ENCODE peak calls at places on chromosomes 12 and 14, in four cellular contexts. One of them, this sample, is unnamed.

GRCh38 chr14:74502236-74503019 is 8.9 kb downstream of the ISCA2 start:
- DNase-seq in K562: peak
- DNase-seq in A549: peak
- DNase-seq in HepG2: peak
- DNase-seq in this sample: peak

GRCh38 chr14:20866963-20867362 is 24.2 kb upstream of the RNASE3 start:
- DNase-seq in HepG2: no peak
- DNase-seq in A549: peak
- DNase-seq in K562: no peak
- DNase-seq in this sample: peak

GRCh38 chr12:123040106-123040505 is 59.6 kb downstream of the ARL6IP4 start:
- DNase-seq in K562: no peak
- DNase-seq in A549: no peak
- DNase-seq in HepG2: no peak
- DNase-seq in this sample: no peak

GRCh38 chr14:91067186-91067585 is 6.7 kb upstream of the RPS6KA5 start:
- DNase-seq in K562: no peak
- DNase-seq in A549: no peak
- DNase-seq in HepG2: no peak
- DNase-seq in this sample: no peak

GRCh38 chr12:57213068-57213715 is 3.4 kb upstream of the NXPH4 start:
- DNase-seq in K562: peak
- DNase-seq in HepG2: peak
- DNase-seq in A549: peak
- DNase-seq in this sample: peak

GRCh38 chr14:39175445-39176262 is 600 bp downstream of the PNN start:
- DNase-seq in K562: no peak
- DNase-seq in HepG2: peak
- DNase-seq in A549: no peak
- DNase-seq in this sample: peak

GRCh38 chr12:94304012-94304411 is 155.6 kb downstream of the PLXNC1 start:
- DNase-seq in K562: no peak
- DNase-seq in A549: no peak
- DNase-seq in HepG2: no peak
- DNase-seq in this sample: no peak

GRCh38 chr12:132952371-132953162 is 3.5 kb downstream of the ZNF605 start:
- DNase-seq in K562: no peak
- DNase-seq in A549: no peak
- DNase-seq in HepG2: no peak
- DNase-seq in this sample: no peak

GRCh38 chr12:58202933-58203713 is 261.8 kb downstream of the ATP23 start:
- DNase-seq in A549: no peak
- DNase-seq in HepG2: no peak
- DNase-seq in K562: no peak
- DNase-seq in this sample: no peak

GRCh38 chr12:74689071-74689655 is 151.5 kb downstream of the ATXN7L3B start:
- DNase-seq in A549: peak
- DNase-seq in HepG2: peak
- DNase-seq in K562: peak
- DNase-seq in this sample: no peak

GRCh38 chr12:64006211-64006610 is 161.7 kb downstream of the SRGAP1 start:
- DNase-seq in A549: no peak
- DNase-seq in K562: no peak
- DNase-seq in HepG2: no peak
- DNase-seq in this sample: no peak

GRCh38 chr12:68292157-68292940 is 38.9 kb upstream of the IL22 start:
- DNase-seq in HepG2: no peak
- DNase-seq in K562: no peak
- DNase-seq in A549: no peak
- DNase-seq in this sample: no peak

GRCh38 chr14:24032727-24033418 is 18.9 kb upstream of the CARMIL3 start:
- DNase-seq in HepG2: peak
- DNase-seq in A549: peak
- DNase-seq in K562: no peak
- DNase-seq in this sample: no peak

GRCh38 chr12:102514696-102515095 is 34.3 kb upstream of the IGF1 start:
- DNase-seq in K562: no peak
- DNase-seq in A549: no peak
- DNase-seq in HepG2: no peak
- DNase-seq in this sample: no peak

GRCh38 chr12:44627767-44628166 is 248.3 kb downstream of the NELL2 start:
- DNase-seq in K562: no peak
- DNase-seq in HepG2: no peak
- DNase-seq in A549: no peak
- DNase-seq in this sample: no peak

GRCh38 chr14:76967788-76968187 is 60.7 kb downstream of the IRF2BPL start:
- DNase-seq in A549: no peak
- DNase-seq in K562: no peak
- DNase-seq in HepG2: no peak
- DNase-seq in this sample: no peak

GRCh38 chr12:124696689-124697476 is 129.5 kb upstream of the NCOR2 start:
- DNase-seq in HepG2: no peak
- DNase-seq in K562: no peak
- DNase-seq in A549: no peak
- DNase-seq in this sample: no peak

GRCh38 chr14:65356327-65356836 is 56.1 kb upstream of the FUT8 start:
- DNase-seq in A549: peak
- DNase-seq in K562: peak
- DNase-seq in HepG2: peak
- DNase-seq in this sample: no peak
- TF ChIP-seq NR3C1 in A549: no peak
- TF ChIP-seq NR3C1 in K562: no peak
- TF ChIP-seq NR3C1 in HepG2: no peak
- TF ChIP-seq NR3C1 in this sample: no peak

GRCh38 chr12:15662983-15663659 is 126.1 kb downstream of the EPS8 start:
- DNase-seq in HepG2: no peak
- DNase-seq in K562: no peak
- DNase-seq in A549: peak
- DNase-seq in this sample: no peak

GRCh38 chr12:15669256-15669948 is 119.8 kb downstream of the EPS8 start:
- DNase-seq in A549: no peak
- DNase-seq in HepG2: no peak
- DNase-seq in K562: no peak
- DNase-seq in this sample: no peak

GRCh38 chr12:15662303-15662980 is 126.7 kb downstream of the EPS8 start:
- DNase-seq in HepG2: no peak
- DNase-seq in A549: peak
- DNase-seq in K562: no peak
- DNase-seq in this sample: no peak

DNA sequence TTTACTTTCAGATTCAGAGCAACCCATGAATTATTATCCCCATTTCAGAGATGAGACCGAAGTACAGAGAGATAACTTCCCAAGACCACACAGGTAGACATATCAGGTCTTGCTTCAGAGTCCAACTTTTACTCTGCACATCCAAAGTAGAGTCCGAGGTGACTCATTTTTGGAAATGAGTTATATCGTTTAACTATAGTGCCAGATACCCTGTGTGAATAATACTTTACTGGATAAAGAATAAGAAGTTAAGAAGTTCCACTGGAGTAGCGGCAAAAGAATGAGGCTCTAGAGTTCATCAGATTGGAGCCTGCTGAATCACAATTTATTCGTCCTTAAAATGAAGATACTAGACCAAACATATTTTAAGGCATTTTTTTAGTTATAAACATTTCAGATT is 124.7 kb downstream of the EPS8 start:
- DNase-seq in HepG2: no peak
- DNase-seq in K562: no peak
- DNase-seq in A549: peak
- DNase-seq in this sample: no peak
- TF ChIP-seq NR3C1 in HepG2: no peak
- TF ChIP-seq NR3C1 in K562: no peak
- TF ChIP-seq NR3C1 in A549: no peak
- TF ChIP-seq NR3C1 in this sample: no peak

GRCh38 chr12:15794836-15795235 is 5.6 kb upstream of the EPS8 start:
- DNase-seq in A549: no peak
- DNase-seq in HepG2: no peak
- DNase-seq in K562: no peak
- DNase-seq in this sample: no peak

GRCh38 chr12:15797818-15798217 is 8.6 kb upstream of the EPS8 start:
- DNase-seq in K562: no peak
- DNase-seq in HepG2: peak
- DNase-seq in A549: no peak
- DNase-seq in this sample: no peak

GRCh38 chr12:15789215-15790171 is at the start of gene EPS8:
- DNase-seq in HepG2: peak
- DNase-seq in K562: no peak
- DNase-seq in A549: peak
- DNase-seq in this sample: peak

GRCh38 chr12:15796493-15797141 is 7.4 kb upstream of the EPS8 start:
- DNase-seq in A549: peak
- DNase-seq in K562: no peak
- DNase-seq in HepG2: peak
- DNase-seq in this sample: no peak

DNA sequence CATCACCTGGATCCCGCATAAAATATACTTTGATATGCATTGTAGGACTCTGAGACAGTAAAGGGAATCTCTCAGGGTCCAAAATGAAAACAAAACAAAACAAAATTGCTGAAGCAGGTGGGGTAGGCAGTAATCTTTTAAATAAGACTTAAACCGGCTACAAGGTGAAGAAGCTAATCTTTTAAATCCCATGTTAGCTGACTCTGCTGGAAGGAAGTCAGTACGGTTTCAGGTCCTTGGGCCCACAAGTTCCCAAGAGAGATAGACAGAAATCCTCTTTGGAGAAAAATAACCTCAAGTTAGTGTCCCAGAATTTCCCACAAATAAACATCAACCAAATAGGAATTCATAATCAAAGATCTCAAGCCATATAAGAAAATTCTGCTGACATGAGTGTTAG is 5.0 kb upstream of the EPS8 start:
- DNase-seq in K562: no peak
- DNase-seq in HepG2: no peak
- DNase-seq in A549: no peak
- DNase-seq in this sample: no peak
- TF ChIP-seq NR3C1 in K562: no peak
- TF ChIP-seq NR3C1 in HepG2: no peak
- TF ChIP-seq NR3C1 in A549: no peak
- TF ChIP-seq NR3C1 in this sample: no peak

DNA sequence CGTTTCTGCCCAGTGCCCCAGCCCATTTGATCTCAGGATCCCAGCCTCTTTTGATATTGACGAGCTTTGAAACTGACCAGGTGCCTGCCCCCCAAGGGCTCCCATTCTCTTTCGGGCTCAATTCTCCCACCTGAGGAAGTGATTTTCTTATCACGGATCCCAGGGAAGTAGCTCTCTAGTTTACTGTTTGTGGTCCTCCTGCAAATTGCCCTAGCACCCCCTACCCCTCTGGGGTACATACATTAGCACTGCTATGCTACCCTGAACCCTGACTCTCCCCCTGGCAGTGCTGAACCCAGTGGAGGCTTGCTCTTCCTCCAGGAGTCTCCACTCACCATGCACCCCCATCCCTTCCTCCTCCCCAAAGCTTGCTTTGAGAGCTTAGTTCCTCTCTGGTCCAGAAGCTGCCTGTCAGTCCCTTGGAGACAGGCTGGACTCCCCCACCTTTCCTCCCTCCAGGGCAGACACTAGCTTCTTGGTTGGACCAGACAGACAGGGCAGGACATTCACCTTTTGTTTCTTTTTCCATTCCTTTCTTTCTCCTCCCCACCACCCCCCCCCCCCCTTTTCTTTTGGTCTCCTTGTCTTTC is 4.4 kb upstream of the TBX3 start:
- DNase-seq in K562: no peak
- DNase-seq in HepG2: no peak
- DNase-seq in A549: no peak
- DNase-seq in this sample: no peak
- TF ChIP-seq NR3C1 in K562: no peak
- TF ChIP-seq NR3C1 in HepG2: no peak
- TF ChIP-seq NR3C1 in A549: no peak
- TF ChIP-seq NR3C1 in this sample: no peak

DNA sequence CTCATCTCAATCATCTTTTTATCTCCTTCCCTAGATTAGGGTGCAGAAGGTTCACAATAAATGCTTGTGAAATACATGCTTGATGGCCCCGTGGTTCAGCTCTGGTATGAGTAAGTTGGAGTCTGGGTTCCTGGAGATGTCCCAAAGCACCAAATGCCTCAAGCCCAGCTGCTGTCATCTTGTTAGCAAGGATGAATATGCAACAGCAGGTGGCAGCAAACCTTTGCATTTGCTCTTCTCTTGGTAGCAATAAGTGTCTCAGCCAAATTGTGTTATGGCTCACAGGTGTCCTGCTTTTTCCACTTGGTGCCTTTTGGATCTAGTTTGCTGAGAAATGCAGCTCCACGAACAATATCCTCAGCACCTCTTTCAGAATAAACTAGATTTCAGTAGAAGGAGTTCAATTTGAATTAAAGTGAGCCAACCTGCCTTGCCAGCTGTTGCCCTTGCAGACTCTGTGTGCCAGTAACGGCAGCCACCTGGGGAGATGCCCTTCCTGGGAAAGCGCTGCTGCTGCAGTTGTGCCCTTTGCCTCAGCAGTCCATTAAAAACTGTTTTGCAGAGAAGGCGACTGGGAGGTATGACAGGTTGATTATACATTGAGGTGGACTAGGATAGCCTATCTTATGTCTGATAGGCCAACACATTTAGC is 417.3 kb downstream of the SNAPC1 start:
- DNase-seq in A549: peak
- DNase-seq in HepG2: peak
- DNase-seq in K562: no peak
- DNase-seq in this sample: peak
- TF ChIP-seq NR3C1 in A549: no peak
- TF ChIP-seq NR3C1 in HepG2: no peak
- TF ChIP-seq NR3C1 in K562: no peak
- TF ChIP-seq NR3C1 in this sample: no peak

DNA sequence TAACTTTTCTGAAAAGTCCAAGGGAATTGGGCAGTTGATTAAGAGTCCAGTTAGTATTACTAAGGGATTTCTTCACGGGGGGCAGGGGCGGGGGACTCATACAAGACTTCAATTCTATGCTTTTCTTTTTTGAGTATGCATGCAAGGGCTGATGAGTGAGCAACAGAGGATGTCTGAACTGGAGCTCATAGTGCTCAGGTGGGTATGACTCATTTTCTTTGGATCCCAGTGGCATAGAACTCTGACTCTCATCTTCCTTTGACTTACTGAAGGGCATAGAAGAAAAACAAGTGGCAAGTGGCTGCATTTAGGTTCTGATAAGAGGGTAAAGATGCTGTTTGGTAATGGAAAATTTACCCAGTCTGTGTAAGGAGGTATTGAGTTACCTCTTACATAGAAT is 749.2 kb downstream of the NOVA1 start:
- DNase-seq in A549: no peak
- DNase-seq in HepG2: no peak
- DNase-seq in K562: no peak
- DNase-seq in this sample: no peak
- TF ChIP-seq NR3C1 in A549: no peak
- TF ChIP-seq NR3C1 in HepG2: no peak
- TF ChIP-seq NR3C1 in K562: no peak
- TF ChIP-seq NR3C1 in this sample: no peak